ENCODE peak calls at places on chromosomes 16 and 17, in five cellular contexts. D is ELR; O is T-helper 2 cell treated with Interferon-gamma antibody and Interleukin-4, amounts not matched to agents 5 μg/mL and 100 μg/mL, for 36 hours; E is T-helper 1 cell; L is ascending aorta. S is an unnamed sample.

GRCh38 chr16:2715519-2715918 is 4.5 kb downstream of the PRSS27 start:
- DNase-seq in D (peak), O (peak), E (peak), L (no peak), S (peak)

GRCh38 chr16:56974549-56975300 is 13.0 kb downstream of the CETP start:
- DNase-seq in D (no peak), O (no peak), E (no peak), L (no peak), S (no peak)

GRCh38 chr17:692116-692515 is 22.5 kb downstream of the VPS53 start:
- DNase-seq in D (peak), O (no peak), E (no peak), L (no peak), S (no peak)

GRCh38 chr17:11380761-11381160 is 139.7 kb downstream of the SHISA6 start:
- DNase-seq in D (no peak), O (no peak), E (no peak), L (no peak), S (no peak)

GRCh38 chr17:53032861-53033271 is 789.9 kb upstream of the KIF2B start:
- DNase-seq in D (peak), O (no peak), E (no peak), L (no peak), S (no peak)

GRCh38 chr16:3739636-3740035 is 22.3 kb upstream of the TRAP1 start:
- DNase-seq in D (no peak), O (no peak), E (no peak), L (no peak), S (no peak)

GRCh38 chr17:34370997-34371395 is 8.0 kb upstream of the CCL1 start:
- DNase-seq in D (peak), O (no peak), E (no peak), L (no peak), S (no peak)

GRCh38 chr17:7496470-7497227 is 12.5 kb downstream of the POLR2A start:
- DNase-seq in D (no peak), O (no peak), E (no peak), L (no peak), S (no peak)

GRCh38 chr16:13950821-13951547 is 31.0 kb downstream of the ERCC4 start:
- DNase-seq in D (no peak), O (no peak), E (no peak), L (no peak), S (no peak)

GRCh38 chr17:57685499-57686132 is 59.5 kb downstream of the CCDC182 start:
- DNase-seq in D (no peak), O (peak), E (no peak), L (no peak), S (no peak)

GRCh38 chr16:66947302-66948033 is 12.2 kb downstream of the CES2 start:
- DNase-seq in D (peak), O (peak), E (peak), L (no peak), S (peak)

GRCh38 chr17:83200231-83200699 is 120.9 kb downstream of the METRNL start:
- DNase-seq in D (peak), O (peak), E (no peak), L (peak), S (no peak)

GRCh38 chr17:64732336-64733006 is 70.4 kb upstream of the SMURF2 start:
- DNase-seq in D (peak), O (no peak), E (no peak), L (no peak), S (no peak)

GRCh38 chr17:53106886-53107285 is 715.8 kb upstream of the KIF2B start:
- DNase-seq in D (no peak), O (no peak), E (no peak), L (no peak), S (no peak)

GRCh38 chr17:28030386-28030785 is 12.1 kb upstream of the NLK start:
- DNase-seq in D (no peak), O (no peak), E (no peak), L (no peak), S (no peak)

GRCh38 chr16:77443834-77444460 is 9.1 kb upstream of the ADAMTS18 start:
- DNase-seq in D (no peak), O (no peak), E (no peak), L (no peak), S (no peak)

GRCh38 chr17:12928736-12929135 is 89.1 kb downstream of the ELAC2 start:
- DNase-seq in D (peak), O (no peak), E (no peak), L (no peak), S (no peak)

GRCh38 chr17:19016881-19017280 is 12.3 kb upstream of the FAM83G start:
- DNase-seq in D (no peak), O (no peak), E (no peak), L (no peak), S (no peak)

GRCh38 chr16:84832488-84833141 is 12.8 kb downstream of the CRISPLD2 start:
- DNase-seq in D (peak), O (no peak), E (no peak), L (peak), S (no peak)

GRCh38 chr17:20823890-20824289 is 218.9 kb downstream of the USP22 start:
- DNase-seq in D (no peak), O (no peak), E (no peak), L (no peak), S (no peak)